ENCODE peak calls at places on chromosomes 6 and 20, in seven cellular contexts. One of them, this sample, is unnamed.

GRCh38 chr6:167826230-167827061 is at the start of gene AFDN:
- DNase-seq in IMR-90: peak; percentile 21
- DNase-seq in transverse colon: peak; percentile 83
- DNase-seq in spleen: peak; percentile 94
- DNase-seq in Peyer's patch: peak; percentile 59
- DNase-seq in right lobe of liver: peak; percentile 85
- DNase-seq in endodermal cell: peak; percentile 89
- DNase-seq in this sample: peak; percentile 79

GRCh38 chr6:41689171-41690008 is 46.0 kb downstream of the TFEB start:
- DNase-seq in IMR-90: peak; percentile 36
- DNase-seq in spleen: peak; percentile 61
- DNase-seq in endodermal cell: no peak
- DNase-seq in Peyer's patch: no peak
- DNase-seq in right lobe of liver: peak; percentile 6
- DNase-seq in transverse colon: no peak
- DNase-seq in this sample: no peak

GRCh38 chr20:33896509-33896908 is 85.4 kb downstream of the CHMP4B start:
- DNase-seq in right lobe of liver: no peak
- DNase-seq in transverse colon: no peak
- DNase-seq in IMR-90: peak; percentile 70
- DNase-seq in spleen: no peak
- DNase-seq in endodermal cell: no peak
- DNase-seq in Peyer's patch: no peak
- DNase-seq in this sample: no peak

GRCh38 chr6:169545956-169546355 is 155.9 kb downstream of the WDR27 start:
- DNase-seq in right lobe of liver: no peak
- DNase-seq in endodermal cell: no peak
- DNase-seq in spleen: no peak
- DNase-seq in Peyer's patch: no peak
- DNase-seq in IMR-90: peak; percentile 62
- DNase-seq in transverse colon: no peak
- DNase-seq in this sample: no peak

GRCh38 chr20:33482581-33482980 is 7.3 kb upstream of the CBFA2T2 start:
- DNase-seq in Peyer's patch: no peak
- DNase-seq in endodermal cell: no peak
- DNase-seq in IMR-90: no peak
- DNase-seq in spleen: peak; percentile 30
- DNase-seq in transverse colon: peak; percentile 28
- DNase-seq in right lobe of liver: no peak
- DNase-seq in this sample: peak; percentile 51

GRCh38 chr20:10792291-10792690 is 118.5 kb upstream of the JAG1 start:
- DNase-seq in endodermal cell: no peak
- DNase-seq in IMR-90: no peak
- DNase-seq in Peyer's patch: no peak
- DNase-seq in transverse colon: no peak
- DNase-seq in right lobe of liver: no peak
- DNase-seq in spleen: no peak
- DNase-seq in this sample: no peak

GRCh38 chr6:35014786-35015185 is 125.7 kb downstream of the ANKS1A start:
- DNase-seq in spleen: no peak
- DNase-seq in right lobe of liver: no peak
- DNase-seq in IMR-90: peak; percentile 78
- DNase-seq in Peyer's patch: no peak
- DNase-seq in endodermal cell: no peak
- DNase-seq in transverse colon: no peak
- DNase-seq in this sample: no peak

GRCh38 chr6:47679507-47679906 is 18.9 kb upstream of the ADGRF4 start:
- DNase-seq in transverse colon: no peak
- DNase-seq in right lobe of liver: no peak
- DNase-seq in endodermal cell: no peak
- DNase-seq in IMR-90: no peak
- DNase-seq in spleen: no peak
- DNase-seq in Peyer's patch: no peak
- DNase-seq in this sample: no peak

GRCh38 chr6:124995131-124995530 is 32.9 kb downstream of the RNF217 start:
- DNase-seq in endodermal cell: no peak
- DNase-seq in transverse colon: no peak
- DNase-seq in spleen: no peak
- DNase-seq in IMR-90: no peak
- DNase-seq in Peyer's patch: no peak
- DNase-seq in right lobe of liver: no peak
- DNase-seq in this sample: no peak

GRCh38 chr20:17835240-17835940 is 133.2 kb downstream of the SNX5 start:
- DNase-seq in transverse colon: peak; percentile 41
- DNase-seq in right lobe of liver: peak; percentile 56
- DNase-seq in IMR-90: peak; percentile 86
- DNase-seq in Peyer's patch: no peak
- DNase-seq in spleen: no peak
- DNase-seq in endodermal cell: no peak
- DNase-seq in this sample: no peak

GRCh38 chr6:95576621-95577316 is 566 bp upstream of the MANEA start:
- DNase-seq in transverse colon: no peak
- DNase-seq in Peyer's patch: no peak
- DNase-seq in spleen: no peak
- DNase-seq in IMR-90: peak; percentile 6
- DNase-seq in right lobe of liver: no peak
- DNase-seq in endodermal cell: no peak
- DNase-seq in this sample: no peak

GRCh38 chr6:128981716-128982115 is 98.8 kb downstream of the LAMA2 start:
- DNase-seq in right lobe of liver: no peak
- DNase-seq in IMR-90: no peak
- DNase-seq in transverse colon: no peak
- DNase-seq in endodermal cell: no peak
- DNase-seq in spleen: no peak
- DNase-seq in Peyer's patch: no peak
- DNase-seq in this sample: no peak

GRCh38 chr20:49287555-49288249 is 9.8 kb upstream of the ZNFX1 start:
- DNase-seq in right lobe of liver: no peak
- DNase-seq in transverse colon: no peak
- DNase-seq in IMR-90: peak; percentile 73
- DNase-seq in spleen: no peak
- DNase-seq in endodermal cell: peak; percentile 49
- DNase-seq in Peyer's patch: no peak
- DNase-seq in this sample: no peak

GRCh38 chr6:13615802-13616140 is 636 bp downstream of the NOL7 start:
- DNase-seq in spleen: peak; percentile 88
- DNase-seq in endodermal cell: peak; percentile 78
- DNase-seq in Peyer's patch: peak; percentile 53
- DNase-seq in right lobe of liver: peak; percentile 73
- DNase-seq in transverse colon: peak; percentile 63
- DNase-seq in IMR-90: peak; percentile 35
- DNase-seq in this sample: peak; percentile 79

GRCh38 chr6:111812080-111813038 is 60.9 kb downstream of the FYN start:
- DNase-seq in spleen: no peak
- DNase-seq in IMR-90: no peak
- DNase-seq in right lobe of liver: no peak
- DNase-seq in transverse colon: no peak
- DNase-seq in Peyer's patch: no peak
- DNase-seq in endodermal cell: peak; percentile 80
- DNase-seq in this sample: no peak

GRCh38 chr6:33417127-33417902 is 592 bp downstream of the CUTA start:
- DNase-seq in transverse colon: no peak
- DNase-seq in right lobe of liver: no peak
- DNase-seq in IMR-90: peak; percentile 94
- DNase-seq in Peyer's patch: no peak
- DNase-seq in endodermal cell: no peak
- DNase-seq in spleen: peak; percentile 87
- DNase-seq in this sample: peak; percentile 45

GRCh38 chr20:23349338-23350006 is 1.1 kb upstream of the NXT1 start:
- DNase-seq in IMR-90: no peak
- DNase-seq in right lobe of liver: no peak
- DNase-seq in endodermal cell: no peak
- DNase-seq in transverse colon: peak; percentile 30
- DNase-seq in spleen: no peak
- DNase-seq in Peyer's patch: no peak
- DNase-seq in this sample: no peak

GRCh38 chr6:35703554-35703953 is 14.8 kb upstream of the FKBP5 start:
- DNase-seq in right lobe of liver: no peak
- DNase-seq in endodermal cell: no peak
- DNase-seq in Peyer's patch: no peak
- DNase-seq in IMR-90: no peak
- DNase-seq in transverse colon: no peak
- DNase-seq in spleen: no peak
- DNase-seq in this sample: no peak

GRCh38 chr6:111715321-111715720 is 109.6 kb upstream of the TRAF3IP2 start:
- DNase-seq in IMR-90: no peak
- DNase-seq in Peyer's patch: no peak
- DNase-seq in right lobe of liver: no peak
- DNase-seq in endodermal cell: no peak
- DNase-seq in transverse colon: no peak
- DNase-seq in spleen: no peak
- DNase-seq in this sample: no peak

GRCh38 chr6:1382331-1382882 is 7.0 kb upstream of the FOXF2 start:
- DNase-seq in spleen: no peak
- DNase-seq in endodermal cell: peak; percentile 76
- DNase-seq in right lobe of liver: no peak
- DNase-seq in transverse colon: no peak
- DNase-seq in Peyer's patch: no peak
- DNase-seq in IMR-90: no peak
- DNase-seq in this sample: no peak
- H3K4me3 ChIP-seq in spleen: no peak overlapping the region
- H3K4me3 ChIP-seq in endodermal cell: no peak overlapping the region
- H3K4me3 ChIP-seq in right lobe of liver: no peak overlapping the region
- H3K4me3 ChIP-seq in transverse colon: peak overlapping the region; percentile 8
- H3K4me3 ChIP-seq in Peyer's patch: peak overlapping the region; percentile 32
- H3K4me3 ChIP-seq in IMR-90: no peak overlapping the region
- H3K4me3 ChIP-seq in this sample: no peak overlapping the region

DNA sequence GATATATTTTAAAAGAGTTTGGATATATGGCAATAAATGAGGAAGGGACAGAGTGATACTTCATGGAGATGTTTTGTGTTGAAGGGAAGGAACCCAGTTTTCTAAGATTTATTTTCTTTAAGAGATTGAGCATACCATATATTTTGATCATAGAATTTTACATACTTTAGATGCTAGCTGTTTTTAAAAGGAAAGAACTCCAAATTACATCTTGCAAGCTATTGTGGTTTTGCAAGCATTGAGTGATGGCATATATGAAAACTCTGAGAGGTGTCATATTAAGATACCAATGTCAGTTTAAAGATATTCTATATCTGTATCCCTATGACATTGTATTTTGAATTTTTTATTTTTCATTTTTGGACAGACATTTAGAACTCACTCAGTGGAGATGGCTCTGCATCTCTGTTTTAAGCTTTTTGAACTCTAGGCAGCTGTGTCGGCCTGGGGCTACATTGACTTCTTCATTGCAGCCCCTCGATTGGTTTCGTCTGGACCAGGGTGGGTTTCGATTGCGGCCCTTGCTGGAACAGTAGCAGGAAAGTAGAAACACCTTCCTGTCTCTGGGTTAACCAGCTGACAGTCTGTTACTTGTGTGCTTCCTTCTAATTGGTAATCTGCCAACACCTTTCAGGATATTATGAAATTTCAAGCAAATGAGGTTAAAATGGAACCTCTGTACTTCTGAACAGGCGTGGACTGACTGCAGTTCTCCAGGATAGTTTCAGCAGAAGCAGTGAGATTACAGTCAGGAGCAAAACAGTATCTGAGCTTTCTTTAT is 14.0 kb downstream of the IGF2R start:
- DNase-seq in Peyer's patch: no peak
- DNase-seq in right lobe of liver: peak; percentile 23
- DNase-seq in IMR-90: peak; percentile 33
- DNase-seq in spleen: peak; percentile 72
- DNase-seq in endodermal cell: no peak
- DNase-seq in transverse colon: no peak
- DNase-seq in this sample: no peak
- H3K4me1 ChIP-seq in Peyer's patch: peaks cover 47% of the 10 kb centered on the region
- H3K4me1 ChIP-seq in right lobe of liver: peaks cover 3% of the 10 kb centered on the region
- H3K4me1 ChIP-seq in IMR-90: peaks cover 31% of the 10 kb centered on the region
- H3K4me1 ChIP-seq in spleen: peaks cover 61% of the 10 kb centered on the region
- H3K4me1 ChIP-seq in endodermal cell: peaks cover 16% of the 10 kb centered on the region
- H3K4me1 ChIP-seq in transverse colon: peaks cover 38% of the 10 kb centered on the region
- H3K4me1 ChIP-seq in this sample: peaks cover 31% of the 10 kb centered on the region

GRCh38 chr6:153210083-153210482 is 79.0 kb upstream of the RGS17 start:
- DNase-seq in IMR-90: peak; percentile 44
- DNase-seq in endodermal cell: no peak
- DNase-seq in spleen: no peak
- DNase-seq in right lobe of liver: no peak
- DNase-seq in Peyer's patch: no peak
- DNase-seq in transverse colon: no peak
- DNase-seq in this sample: no peak

GRCh38 chr6:153214439-153214838 is 83.4 kb upstream of the RGS17 start:
- DNase-seq in right lobe of liver: no peak
- DNase-seq in Peyer's patch: no peak
- DNase-seq in spleen: no peak
- DNase-seq in IMR-90: no peak
- DNase-seq in transverse colon: no peak
- DNase-seq in endodermal cell: no peak
- DNase-seq in this sample: no peak

GRCh38 chr6:153218184-153218792 is 87.2 kb upstream of the RGS17 start:
- DNase-seq in Peyer's patch: no peak
- DNase-seq in right lobe of liver: no peak
- DNase-seq in transverse colon: no peak
- DNase-seq in spleen: no peak
- DNase-seq in IMR-90: no peak
- DNase-seq in endodermal cell: no peak
- DNase-seq in this sample: no peak

GRCh38 chr6:153216789-153217188 is 85.7 kb upstream of the RGS17 start:
- DNase-seq in endodermal cell: no peak
- DNase-seq in IMR-90: no peak
- DNase-seq in spleen: no peak
- DNase-seq in right lobe of liver: no peak
- DNase-seq in Peyer's patch: no peak
- DNase-seq in transverse colon: no peak
- DNase-seq in this sample: no peak

GRCh38 chr6:153215242-153215641 is 84.2 kb upstream of the RGS17 start:
- DNase-seq in transverse colon: no peak
- DNase-seq in IMR-90: no peak
- DNase-seq in spleen: no peak
- DNase-seq in Peyer's patch: no peak
- DNase-seq in right lobe of liver: no peak
- DNase-seq in endodermal cell: no peak
- DNase-seq in this sample: no peak
- TF ChIP-seq CTCF in transverse colon: no peak
- TF ChIP-seq CTCF in IMR-90: no peak
- TF ChIP-seq CTCF in spleen: no peak
- TF ChIP-seq CTCF in Peyer's patch: no peak
- TF ChIP-seq CTCF in right lobe of liver: no peak
- TF ChIP-seq CTCF in endodermal cell: no peak
- TF ChIP-seq CTCF in this sample: no peak

GRCh38 chr6:1379026-1379809 is 10.2 kb upstream of the FOXF2 start:
- DNase-seq in right lobe of liver: no peak
- DNase-seq in transverse colon: no peak
- DNase-seq in Peyer's patch: no peak
- DNase-seq in endodermal cell: no peak
- DNase-seq in IMR-90: no peak
- DNase-seq in spleen: peak; percentile 77
- DNase-seq in this sample: no peak

GRCh38 chr6:1379810-1380198 is 9.6 kb upstream of the FOXF2 start:
- DNase-seq in transverse colon: no peak
- DNase-seq in spleen: no peak
- DNase-seq in Peyer's patch: no peak
- DNase-seq in right lobe of liver: no peak
- DNase-seq in IMR-90: no peak
- DNase-seq in endodermal cell: no peak
- DNase-seq in this sample: no peak

GRCh38 chr6:1376653-1377052 is 12.7 kb upstream of the FOXF2 start:
- DNase-seq in spleen: no peak
- DNase-seq in Peyer's patch: no peak
- DNase-seq in endodermal cell: no peak
- DNase-seq in IMR-90: no peak
- DNase-seq in transverse colon: no peak
- DNase-seq in right lobe of liver: no peak
- DNase-seq in this sample: no peak

GRCh38 chr6:1377526-1378223 is 11.7 kb upstream of the FOXF2 start:
- DNase-seq in IMR-90: no peak
- DNase-seq in endodermal cell: no peak
- DNase-seq in Peyer's patch: no peak
- DNase-seq in transverse colon: no peak
- DNase-seq in right lobe of liver: no peak
- DNase-seq in spleen: no peak
- DNase-seq in this sample: no peak

GRCh38 chr6:1378224-1379025 is 11.0 kb upstream of the FOXF2 start:
- DNase-seq in endodermal cell: peak; percentile 75
- DNase-seq in Peyer's patch: no peak
- DNase-seq in spleen: no peak
- DNase-seq in IMR-90: no peak
- DNase-seq in transverse colon: no peak
- DNase-seq in right lobe of liver: no peak
- DNase-seq in this sample: no peak
- H3K4me3 ChIP-seq in endodermal cell: peak overlapping the region; percentile 67
- H3K4me3 ChIP-seq in Peyer's patch: no peak overlapping the region
- H3K4me3 ChIP-seq in spleen: no peak overlapping the region
- H3K4me3 ChIP-seq in IMR-90: no peak overlapping the region
- H3K4me3 ChIP-seq in transverse colon: no peak overlapping the region
- H3K4me3 ChIP-seq in right lobe of liver: no peak overlapping the region
- H3K4me3 ChIP-seq in this sample: no peak overlapping the region